ENCODE peak calls at places on chromosome 14, in four cellular contexts. C, L, S and V are unnamed samples.
A peak's percentile ranks its signal among the peaks of the same experiment; 100 is the strongest.

GRCh38 chr14:33307691-33308369 is 369.2 kb downstream of the NPAS3 start:
- DNase-seq in L (no peak), S (peak; percentile 11), C (peak; percentile 28), V (no peak)

GRCh38 chr14:104446611-104447010 is 133.0 kb upstream of the C14orf180 start:
- DNase-seq in L (no peak), C (no peak), S (no peak), V (no peak)

GRCh38 chr14:59020382-59020781 is 168.1 kb upstream of the DAAM1 start:
- DNase-seq in S (peak; percentile 52), C (no peak), L (no peak), V (no peak)

GRCh38 chr14:93976477-93977057 is at the start of gene ASB2:
- DNase-seq in S (no peak), C (peak; percentile 94), L (no peak), V (no peak)

GRCh38 chr14:96626916-96627315 is 124.7 kb downstream of the PAPOLA start:
- DNase-seq in S (no peak), L (no peak), C (no peak), V (no peak)

GRCh38 chr14:61381589-61381988 is 60.2 kb downstream of the PRKCH start:
- DNase-seq in L (no peak), C (peak; percentile 27), S (no peak), V (peak; percentile 59)

GRCh38 chr14:64955297-64955696 is 12.8 kb upstream of the GPX2 start:
- DNase-seq in S (no peak), L (no peak), C (no peak), V (no peak)

GRCh38 chr14:104843442-104844305 is 21.4 kb upstream of the CEP170B start:
- DNase-seq in L (no peak), S (peak; percentile 94), C (no peak), V (no peak)

GRCh38 chr14:74348241-74348734 is at the start of gene VRTN:
- DNase-seq in S (no peak), C (no peak), L (no peak), V (no peak)

GRCh38 chr14:98728024-98728423 is 544.0 kb downstream of the BCL11B start:
- DNase-seq in C (no peak), S (no peak), L (no peak), V (no peak)

GRCh38 chr14:68404652-68405183 is 388.1 kb downstream of the ZFP36L1 start:
- DNase-seq in S (no peak), L (no peak), C (no peak), V (no peak)

GRCh38 chr14:104419865-104420458 is 159.6 kb upstream of the C14orf180 start:
- DNase-seq in S (no peak), L (no peak), C (no peak), V (no peak)

GRCh38 chr14:98634043-98634820 is 637.8 kb downstream of the BCL11B start:
- DNase-seq in L (no peak), C (no peak), S (no peak), V (no peak)

GRCh38 chr14:78240567-78240966 is 70.4 kb downstream of the NRXN3 start:
- DNase-seq in S (no peak), L (no peak), C (no peak), V (no peak)

GRCh38 chr14:32382704-32383103 is 53.6 kb downstream of the AKAP6 start:
- DNase-seq in S (peak; percentile 36), C (no peak), L (no peak), V (no peak)

GRCh38 chr14:104887623-104888488 is 22.8 kb downstream of the CEP170B start:
- DNase-seq in C (no peak), L (peak; percentile 14), S (no peak), V (peak; percentile 61)

GRCh38 chr14:31568151-31568550 is 6.9 kb downstream of the NUBPL start:
- DNase-seq in S (no peak), L (no peak), C (no peak), V (no peak)

GRCh38 chr14:96938946-96939345 is 141.8 kb downstream of the VRK1 start:
- DNase-seq in C (no peak), S (peak; percentile 51), L (no peak), V (no peak)

GRCh38 chr14:104676694-104677505 is 12.5 kb upstream of the INF2 start:
- DNase-seq in S (peak; percentile 73), L (peak; percentile 17), C (no peak), V (no peak)

GRCh38 chr14:59228416-59228815 is 39.9 kb downstream of the DAAM1 start:
- DNase-seq in S (no peak), C (no peak), L (no peak), V (no peak)

GRCh38 chr14:58104808-58105207 is 47.2 kb downstream of the ARMH4 start:
- DNase-seq in L (no peak), C (no peak), S (no peak), V (no peak)

GRCh38 chr14:60651936-60652673 is 2.8 kb upstream of the SIX1 start:
- DNase-seq in S (peak; percentile 71), C (peak; percentile 53), L (no peak), V (no peak)

GRCh38 chr14:69999246-69999645 is 120.0 kb downstream of the SMOC1 start:
- DNase-seq in S (no peak), C (no peak), L (no peak), V (no peak)

GRCh38 chr14:73368621-73369020 is 89.7 kb downstream of the NUMB start:
- DNase-seq in C (no peak), S (no peak), L (no peak), V (no peak)

GRCh38 chr14:94751956-94752355 is 18.0 kb downstream of the GSC start:
- DNase-seq in L (no peak), C (no peak), S (no peak), V (no peak)

GRCh38 chr14:89621791-89622638 is 205.0 kb upstream of the FOXN3 start:
- DNase-seq in S (no peak), L (no peak), C (no peak), V (no peak)

GRCh38 chr14:74140374-74140850 is 55.7 kb downstream of the LIN52 start:
- DNase-seq in L (peak; percentile 78), S (peak; percentile 29), C (peak; percentile 91), V (no peak)

GRCh38 chr14:64215978-64216377 is 78.2 kb downstream of the ESR2 start:
- DNase-seq in C (peak; percentile 72), L (no peak), S (no peak), V (no peak)

GRCh38 chr14:67335781-67336180 is 23.8 kb downstream of the ATP6V1D start:
- DNase-seq in S (peak; percentile 80), L (no peak), C (no peak), V (no peak)

GRCh38 chr14:64412237-64412636 is 24.1 kb downstream of the MTHFD1 start:
- DNase-seq in C (no peak), S (no peak), L (no peak), V (no peak)

GRCh38 chr14:50871914-50872732 is at the start of gene ABHD12B:
- DNase-seq in L (no peak), C (no peak), S (peak; percentile 52), V (no peak)
- H3K4me3 ChIP-seq in L (peak within 1 kb of the TSS; percentile 54), C (no peak within 1 kb of the TSS), S (peak within 1 kb of the TSS; percentile 55), V (peak within 1 kb of the TSS; percentile 31)

GRCh38 chr14:24566318-24566717 is 9.7 kb downstream of the CTSG start:
- DNase-seq in C (no peak), L (no peak), S (no peak), V (no peak)

GRCh38 chr14:24565766-24566165 is 10.3 kb downstream of the CTSG start:
- DNase-seq in L (no peak), C (no peak), S (no peak), V (no peak)

DNA sequence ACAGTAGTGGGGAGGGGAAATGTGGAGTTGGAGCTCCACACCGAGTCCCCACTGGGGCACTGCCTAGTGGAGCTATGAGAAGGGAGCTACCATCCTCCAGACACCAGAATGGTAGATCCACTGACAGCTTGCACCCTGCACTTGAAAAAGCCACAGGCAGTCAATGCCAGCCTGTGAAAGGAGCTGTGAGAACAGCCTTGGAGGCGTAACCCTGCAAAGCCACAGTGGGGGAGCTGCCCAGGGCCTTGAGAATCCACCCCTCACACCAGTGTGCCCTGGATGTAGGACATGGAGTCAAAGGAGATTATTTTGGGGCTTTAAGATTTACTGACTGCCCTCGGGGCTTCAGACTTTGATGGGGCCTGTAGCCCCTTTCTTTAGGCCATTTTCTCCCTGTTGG is 12.5 kb downstream of the CTSG start:
- DNase-seq in C (no peak), L (no peak), S (no peak), V (no peak)
- TF ChIP-seq CTCF in C (no peak), L (no peak), S (no peak), V (no peak)

GRCh38 chr14:90656986-90657385 is 159.2 kb downstream of the TTC7B start:
- DNase-seq in C (no peak), L (no peak), S (no peak), V (no peak)

GRCh38 chr14:90652626-90653025 is 163.6 kb downstream of the TTC7B start:
- DNase-seq in C (no peak), S (no peak), L (no peak), V (no peak)

GRCh38 chr14:90655829-90656228 is 160.4 kb downstream of the TTC7B start:
- DNase-seq in L (no peak), C (no peak), S (no peak), V (no peak)

GRCh38 chr14:90651976-90652560 is 164.2 kb downstream of the TTC7B start:
- DNase-seq in C (no peak), L (no peak), S (no peak), V (no peak)

DNA sequence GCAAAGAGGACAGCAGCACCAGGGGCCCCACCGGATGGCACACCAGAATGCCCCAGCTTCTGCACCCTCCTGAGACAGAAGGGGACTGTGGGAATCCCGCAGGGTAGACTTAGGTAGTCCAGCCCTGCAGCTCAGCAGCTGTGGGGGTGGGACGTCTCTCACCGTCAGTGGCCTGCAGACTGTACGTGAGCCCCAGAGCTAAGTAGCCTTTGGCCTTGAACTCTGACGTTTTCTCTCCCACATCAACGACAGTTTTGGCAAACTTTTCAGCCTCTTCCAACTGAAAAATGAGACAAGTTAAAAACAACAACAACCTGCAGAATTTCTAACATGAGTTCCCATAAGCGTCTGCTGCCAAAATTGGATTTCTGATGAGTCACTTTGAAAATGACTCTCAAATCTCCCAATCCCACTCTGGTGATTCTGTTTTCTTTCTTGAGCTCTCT is 161.4 kb downstream of the TTC7B start:
- DNase-seq in L (no peak), S (no peak), C (no peak), V (no peak)
- H3K4me1 ChIP-seq in L (peaks cover 14% of the 10 kb centered on the region), S (peaks cover 9% of the 10 kb centered on the region), C (peaks cover 11% of the 10 kb centered on the region), V (no peaks in the 10 kb centered on the region)

GRCh38 chr14:22561661-22562579 is 27.1 kb downstream of the DAD1 start:
- DNase-seq in L (no peak), C (no peak), S (no peak), V (no peak)
- H3K4me3 ChIP-seq in L (no peak overlapping the region), C (no peak overlapping the region), S (no peak overlapping the region), V (no peak overlapping the region)

GRCh38 chr14:100666403-100666802 is 60.3 kb upstream of the DLK1 start:
- DNase-seq in S (no peak), C (no peak), L (no peak), V (no peak)

GRCh38 chr14:100663528-100664052 is 63.1 kb upstream of the DLK1 start:
- DNase-seq in S (no peak), L (no peak), C (no peak), V (no peak)

GRCh38 chr14:100665518-100666032 is 61.1 kb upstream of the DLK1 start:
- DNase-seq in L (no peak), S (no peak), C (peak; percentile 46), V (no peak)

GRCh38 chr14:100664234-100664633 is 62.5 kb upstream of the DLK1 start:
- DNase-seq in L (no peak), S (no peak), C (no peak), V (no peak)

GRCh38 chr14:100664841-100665425 is 61.8 kb upstream of the DLK1 start:
- DNase-seq in L (peak; percentile 45), S (no peak), C (peak; percentile 61), V (no peak)
- TF ChIP-seq CTCF in L (no peak), S (no peak), C (no peak), V (no peak)